ENCODE peak calls at places on chromosomes 6 and 20, in ten cellular contexts. G is hepatocyte, K is bronchial epithelial cell, V is Caco-2, I is mesendoderm, N is IMR-90, H is mammary epithelial cell, M is heart left ventricle, A is BE2C, B is stomach. X is an unnamed sample. For H3K36me3, the result is how much of the 10 kb centered on the place peaks cover.

GRCh38 chr20:61353261-61353995 is 101.4 kb downstream of the CDH4 start:
- DNase-seq in G (no peak), K (peak), V (no peak), I (peak), N (peak), H (peak), M (no peak), A (no peak), B (no peak), X (no peak)

GRCh38 chr6:43172127-43173007 is 1.3 kb downstream of the SRF start:
- DNase-seq in G (peak), K (peak), V (peak), I (peak), N (peak), H (peak), M (peak), A (peak), B (peak), X (peak)

GRCh38 chr6:1719922-1720321 is 110.2 kb downstream of the FOXC1 start:
- DNase-seq in G (no peak), K (no peak), V (no peak), I (no peak), N (no peak), H (no peak), M (no peak), A (no peak), B (no peak), X (no peak)

GRCh38 chr6:152136449-152136825 is 329.0 kb downstream of the ESR1 start:
- DNase-seq in G (no peak), K (peak), V (no peak), I (no peak), N (no peak), H (no peak), M (no peak), A (peak), B (no peak), X (no peak)

GRCh38 chr6:162852192-162852591 is 124.4 kb downstream of the PACRG start:
- DNase-seq in G (no peak), K (no peak), V (no peak), I (no peak), N (no peak), H (no peak), M (no peak), A (no peak), B (no peak), X (no peak)

GRCh38 chr20:760751-761417 is 7.4 kb downstream of the SLC52A3 start:
- DNase-seq in G (peak), K (peak), V (no peak), I (peak), N (no peak), H (no peak), M (no peak), A (peak), B (no peak), X (peak)

GRCh38 chr6:25889877-25890853 is 16.1 kb upstream of the SLC17A3 start:
- DNase-seq in G (peak), K (peak), V (peak), I (peak), N (peak), H (peak), M (no peak), A (peak), B (no peak), X (peak)

GRCh38 chr6:147395158-147395557 is 113.3 kb upstream of the SAMD5 start:
- DNase-seq in G (no peak), K (no peak), V (no peak), I (no peak), N (peak), H (no peak), M (no peak), A (no peak), B (no peak), X (no peak)

GRCh38 chr6:157760589-157761330 is 62.3 kb upstream of the SNX9 start:
- DNase-seq in G (no peak), K (peak), V (no peak), I (no peak), N (peak), H (peak), M (no peak), A (no peak), B (no peak), X (no peak)

GRCh38 chr20:31872406-31872805 is 2.0 kb downstream of the TTLL9 start:
- DNase-seq in G (no peak), K (no peak), V (no peak), I (no peak), N (no peak), H (no peak), M (no peak), A (no peak), B (no peak), X (no peak)

GRCh38 chr6:21587925-21588811 is 5.4 kb upstream of the SOX4 start:
- DNase-seq in G (peak), K (no peak), V (peak), I (peak), N (peak), H (peak), M (peak), A (peak), B (peak), X (peak)

GRCh38 chr6:111620168-111620567 is 14.5 kb upstream of the TRAF3IP2 start:
- DNase-seq in G (no peak), K (no peak), V (no peak), I (no peak), N (no peak), H (no peak), M (no peak), A (no peak), B (no peak), X (no peak)

GRCh38 chr20:20367681-20368413 is at the start of gene INSM1:
- DNase-seq in G (no peak), K (no peak), V (no peak), I (peak), N (no peak), H (no peak), M (no peak), A (peak), B (no peak), X (peak)

GRCh38 chr20:21183722-21184121 is 57.8 kb downstream of the KIZ start:
- DNase-seq in G (peak), K (no peak), V (no peak), I (no peak), N (peak), H (no peak), M (no peak), A (no peak), B (no peak), X (no peak)

GRCh38 chr6:157989541-157990289 is 8.1 kb downstream of the SYNJ2 start:
- DNase-seq in G (peak), K (peak), V (no peak), I (no peak), N (peak), H (peak), M (peak), A (peak), B (peak), X (no peak)

GRCh38 chr6:109706513-109706912 is 15.4 kb downstream of the FIG4 start:
- DNase-seq in G (no peak), K (no peak), V (no peak), I (no peak), N (no peak), H (no peak), M (no peak), A (no peak), B (no peak), X (no peak)

GRCh38 chr6:170295519-170296422 is 4.9 kb upstream of the DLL1 start:
- DNase-seq in G (peak), K (peak), V (no peak), I (peak), N (no peak), H (peak), M (peak), A (no peak), B (peak), X (peak)

GRCh38 chr6:113642714-113643442 is 214.3 kb upstream of the MARCKS start:
- DNase-seq in G (peak), K (no peak), V (peak), I (no peak), N (peak), H (no peak), M (no peak), A (peak), B (peak), X (peak)

DNA sequence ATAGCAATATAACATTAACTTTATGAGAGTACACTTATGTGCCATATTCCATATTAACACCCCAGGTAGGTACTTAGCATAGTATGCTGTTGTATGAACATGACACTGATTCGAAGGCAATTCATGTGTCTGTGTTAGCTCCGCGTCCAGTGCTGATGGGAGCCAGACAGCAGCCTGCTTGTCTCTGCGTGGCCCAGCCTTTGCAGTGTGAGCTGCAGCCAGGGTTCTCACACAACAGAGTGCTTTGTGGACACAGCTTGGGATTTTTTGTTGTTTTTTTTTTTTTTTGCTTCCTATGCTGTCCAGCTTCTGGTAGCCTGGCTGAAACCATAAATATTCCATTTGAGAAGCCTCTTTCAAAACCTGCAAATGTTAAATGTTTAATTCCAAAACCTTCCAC is 350.9 kb downstream of the SMOC2 start:
- DNase-seq in G (no peak), K (no peak), V (no peak), I (no peak), N (no peak), H (no peak), M (no peak), A (no peak), B (no peak), X (no peak)
- H3K4me3 ChIP-seq in G (no peak), K (no peak), V (no peak), I (no peak), N (no peak), H (no peak), M (no peak), A (no peak), B (no peak), X (no peak)

GRCh38 chr6:7229376-7230326 is 83.3 kb downstream of the SSR1 start:
- DNase-seq in G (no peak), K (no peak), V (no peak), I (no peak), N (no peak), H (no peak), M (no peak), A (no peak), B (no peak), X (peak)
- H3K36me3 ChIP-seq in G (under half), K (under half), V (under half), I (under half), N (half or more), H (under half), M (under half), A (under half), B (half or more), X (under half)

DNA sequence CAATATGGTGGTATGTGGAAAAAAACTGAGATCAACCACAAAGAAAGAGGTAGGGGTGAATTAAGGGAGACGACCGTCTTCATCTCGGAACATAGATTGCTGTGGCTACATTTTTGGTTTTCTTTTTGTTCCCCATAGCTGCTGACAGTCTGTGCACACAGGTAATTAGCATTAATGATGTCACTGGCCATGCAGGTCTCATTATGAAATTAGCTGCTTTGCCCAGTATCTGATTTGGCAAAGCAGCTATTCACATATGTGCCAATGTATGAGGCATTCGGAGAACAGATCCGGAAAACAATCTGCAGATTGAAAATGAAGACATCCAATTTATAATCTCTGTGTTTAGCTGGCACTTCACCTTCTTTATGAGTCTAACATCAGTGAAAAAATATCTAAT is 13.1 kb downstream of the NOX3 start:
- DNase-seq in G (no peak), K (no peak), V (no peak), I (no peak), N (no peak), H (peak), M (no peak), A (peak), B (no peak), X (no peak)
- H3K4me3 ChIP-seq in G (no peak), K (no peak), V (no peak), I (no peak), N (no peak), H (no peak), M (no peak), A (peak), B (no peak), X (no peak)

DNA sequence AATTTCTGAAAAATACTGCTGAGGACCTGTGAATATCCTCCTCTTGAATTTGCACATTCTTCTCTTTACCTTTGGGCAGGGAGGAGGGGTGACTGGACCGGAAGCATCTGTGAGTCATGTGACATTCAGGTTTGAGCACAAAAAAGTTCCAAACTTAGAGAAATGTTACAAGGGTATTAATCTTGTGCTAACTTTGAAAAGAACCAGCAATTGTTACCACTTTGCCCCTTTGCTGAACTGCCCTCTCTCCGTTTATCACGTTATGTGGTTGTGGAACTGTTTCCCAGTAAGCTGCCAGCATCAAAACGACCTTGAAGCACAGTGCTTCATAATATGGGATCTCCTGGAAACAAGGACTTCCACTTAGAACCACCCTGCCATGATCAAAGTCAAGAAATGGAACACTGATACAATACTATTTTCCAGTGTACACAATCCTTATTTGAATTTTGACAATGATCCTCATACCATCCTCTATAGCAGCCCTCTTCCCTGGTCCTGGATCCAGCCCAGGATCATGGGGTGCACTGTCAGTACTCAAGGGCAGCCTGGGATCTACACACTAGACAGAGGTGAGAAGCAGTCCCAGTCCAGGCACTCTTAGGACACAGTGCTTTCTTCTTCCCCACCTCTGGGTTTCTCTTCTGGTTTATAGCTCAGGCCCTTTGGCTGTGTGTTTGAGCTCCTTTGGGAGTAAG is 2.3 kb upstream of the TUBB1 start:
- DNase-seq in G (no peak), K (peak), V (no peak), I (no peak), N (no peak), H (no peak), M (no peak), A (no peak), B (no peak), X (no peak)
- H3K36me3 ChIP-seq in G (under half), K (under half), V (under half), I (under half), N (under half), H (under half), M (under half), A (under half), B (under half), X (under half)

GRCh38 chr20:63182425-63182824 is 33.5 kb downstream of the YTHDF1 start:
- DNase-seq in G (no peak), K (no peak), V (no peak), I (no peak), N (no peak), H (no peak), M (no peak), A (no peak), B (no peak), X (peak)
- H3K4me3 ChIP-seq in G (no peak), K (no peak), V (no peak), I (no peak), N (no peak), H (no peak), M (no peak), A (no peak), B (no peak), X (no peak)

GRCh38 chr6:57138026-57138425 is 34.1 kb upstream of the BAG2 start:
- DNase-seq in G (no peak), K (no peak), V (no peak), I (no peak), N (no peak), H (no peak), M (no peak), A (no peak), B (no peak), X (no peak)

GRCh38 chr6:57134954-57135353 is 37.2 kb upstream of the BAG2 start:
- DNase-seq in G (no peak), K (no peak), V (no peak), I (no peak), N (no peak), H (no peak), M (no peak), A (no peak), B (no peak), X (no peak)

GRCh38 chr6:57137392-57137791 is 34.7 kb upstream of the BAG2 start:
- DNase-seq in G (no peak), K (no peak), V (no peak), I (no peak), N (no peak), H (no peak), M (no peak), A (no peak), B (no peak), X (no peak)

GRCh38 chr6:57130784-57131183 is 40.8 kb downstream of the ZNF451 start:
- DNase-seq in G (no peak), K (no peak), V (no peak), I (no peak), N (peak), H (no peak), M (no peak), A (no peak), B (no peak), X (no peak)

GRCh38 chr6:57135885-57136284 is 36.2 kb upstream of the BAG2 start:
- DNase-seq in G (no peak), K (no peak), V (no peak), I (no peak), N (peak), H (no peak), M (no peak), A (no peak), B (no peak), X (no peak)
- H3K36me3 ChIP-seq in G (under half), K (under half), V (under half), I (under half), N (under half), H (under half), M (under half), A (under half), B (half or more), X (under half)